ENCODE peak calls at places on chromosomes 5 and 9, in eight cellular contexts. R, N, O, T, C, Y, D and P are unnamed samples.

GRCh38 chr9:98900244-98900643 is 43.5 kb upstream of the COL15A1 start:
- DNase-seq in Y (no peak), C (no peak), O (no peak), D (no peak), N (no peak), T (no peak), R (no peak), P (no peak)

GRCh38 chr9:137505421-137506140 is 44.6 kb downstream of the PNPLA7 start:
- DNase-seq in D (no peak), T (no peak), C (no peak), N (no peak), O (no peak), Y (no peak), R (no peak), P (no peak)

GRCh38 chr9:69645488-69645887 is 26.7 kb downstream of the APBA1 start:
- DNase-seq in Y (no peak), O (no peak), R (no peak), N (peak), C (peak), D (no peak), T (no peak), P (peak)

GRCh38 chr5:98470747-98471146 is 302.7 kb upstream of the RGMB start:
- DNase-seq in D (no peak), N (no peak), C (no peak), R (no peak), T (no peak), O (no peak), Y (no peak), P (no peak)

GRCh38 chr5:124941051-124942049 is 194.9 kb upstream of the ZNF608 start:
- DNase-seq in R (no peak), C (no peak), Y (no peak), O (no peak), D (no peak), N (no peak), T (no peak), P (no peak)

GRCh38 chr5:425714-426113 is 17.3 kb upstream of the EXOC3 start:
- DNase-seq in R (peak), T (no peak), Y (no peak), O (no peak), D (no peak), N (no peak), C (no peak), P (no peak)

GRCh38 chr9:134897584-134898170 is 17.1 kb downstream of the FCN2 start:
- DNase-seq in O (no peak), D (no peak), T (no peak), N (no peak), Y (no peak), R (no peak), C (no peak), P (no peak)

GRCh38 chr5:39934830-39935229 is 510.1 kb upstream of the DAB2 start:
- DNase-seq in O (no peak), T (no peak), D (no peak), Y (no peak), R (no peak), C (no peak), N (no peak), P (no peak)

GRCh38 chr5:168612123-168612522 is 33.0 kb upstream of the PANK3 start:
- DNase-seq in Y (no peak), O (no peak), T (no peak), R (no peak), C (no peak), N (no peak), D (no peak), P (no peak)

GRCh38 chr5:40405985-40406384 is 273.7 kb upstream of the PTGER4 start:
- DNase-seq in Y (no peak), D (no peak), C (no peak), O (no peak), N (no peak), R (no peak), T (no peak), P (no peak)

GRCh38 chr9:91948423-91949292 is 1.4 kb downstream of the ROR2 start:
- DNase-seq in T (peak), Y (no peak), C (peak), D (peak), R (peak), N (peak), O (no peak), P (peak)

GRCh38 chr5:65708140-65708539 is 13.8 kb downstream of the SGTB start:
- DNase-seq in O (no peak), D (no peak), C (no peak), R (no peak), T (no peak), N (no peak), Y (no peak), P (no peak)

GRCh38 chr9:84781431-84781830 is 111.9 kb downstream of the NTRK2 start:
- DNase-seq in O (no peak), T (no peak), D (no peak), C (no peak), R (no peak), N (no peak), Y (no peak), P (no peak)

GRCh38 chr5:169577966-169578365 is 5.6 kb upstream of the SPDL1 start:
- DNase-seq in R (no peak), Y (no peak), O (no peak), T (no peak), D (no peak), C (no peak), N (no peak), P (no peak)

GRCh38 chr9:127214421-127215265 is 49.9 kb upstream of the GARNL3 start:
- DNase-seq in Y (no peak), O (peak), C (peak), N (peak), R (no peak), T (peak), D (peak), P (peak)

GRCh38 chr9:88808019-88808656 is 183.1 kb upstream of the S1PR3 start:
- DNase-seq in D (no peak), N (no peak), Y (no peak), T (no peak), R (no peak), C (no peak), O (peak), P (peak)

GRCh38 chr5:82396871-82397514 is 118.8 kb upstream of the RPS23 start:
- DNase-seq in N (peak), C (peak), R (peak), Y (peak), T (peak), D (peak), O (peak), P (peak)

GRCh38 chr9:107039546-107039945 is 176.6 kb downstream of the ZNF462 start:
- DNase-seq in N (no peak), D (no peak), T (no peak), Y (no peak), O (peak), R (no peak), C (no peak), P (no peak)

GRCh38 chr9:35923927-35924763 is 14.9 kb downstream of the SPAAR start:
- DNase-seq in T (peak), O (peak), Y (peak), N (peak), D (peak), C (no peak), R (no peak), P (no peak)

GRCh38 chr5:108521841-108522506 is 140.1 kb upstream of the FBXL17 start:
- DNase-seq in T (peak), R (no peak), N (peak), D (no peak), O (peak), C (no peak), Y (no peak), P (peak)

GRCh38 chr5:88679638-88680037 is 203.3 kb downstream of the MEF2C start:
- DNase-seq in D (no peak), T (no peak), O (no peak), N (no peak), R (no peak), C (no peak), Y (no peak), P (no peak)

GRCh38 chr5:143400541-143401252 is 2.8 kb downstream of the NR3C1 start:
- DNase-seq in T (no peak), D (no peak), N (no peak), Y (no peak), R (no peak), O (peak), C (no peak), P (no peak)

GRCh38 chr9:87601595-87601994 is 103.9 kb downstream of the DAPK1 start:
- DNase-seq in O (no peak), C (no peak), Y (no peak), T (no peak), D (no peak), N (no peak), R (no peak), P (no peak)

GRCh38 chr9:124661184-124661755 is 109.8 kb downstream of the NR6A1 start:
- DNase-seq in O (no peak), N (no peak), C (no peak), T (no peak), D (no peak), R (no peak), Y (no peak), P (no peak)

GRCh38 chr5:97839338-97840081 is 656.5 kb upstream of the RIOK2 start:
- DNase-seq in N (no peak), T (no peak), C (no peak), Y (no peak), R (no peak), O (peak), D (no peak), P (no peak)

GRCh38 chr5:122163151-122164069 is 34.1 kb downstream of the ZNF474 start:
- DNase-seq in O (peak), D (no peak), C (no peak), Y (no peak), N (no peak), T (peak), R (peak), P (no peak)

GRCh38 chr5:91955610-91956009 is 572.5 kb upstream of the ARRDC3 start:
- DNase-seq in D (no peak), C (peak), O (no peak), Y (no peak), R (peak), N (no peak), T (no peak), P (no peak)

GRCh38 chr5:91378683-91379601 is 4.2 kb downstream of the ARRDC3 start:
- DNase-seq in C (no peak), O (no peak), N (no peak), R (no peak), T (no peak), Y (no peak), D (no peak), P (no peak)

GRCh38 chr5:159052282-159053011 is 47.3 kb downstream of the EBF1 start:
- DNase-seq in D (no peak), R (no peak), N (no peak), T (no peak), O (no peak), C (no peak), Y (no peak), P (no peak)

GRCh38 chr5:151179489-151179840 is 21.9 kb upstream of the ANXA6 start:
- DNase-seq in R (no peak), Y (no peak), C (no peak), T (no peak), D (no peak), N (no peak), O (no peak), P (no peak)

GRCh38 chr5:34927785-34928184 is 1.6 kb upstream of the DNAJC21 start:
- DNase-seq in C (no peak), Y (no peak), T (no peak), O (no peak), N (no peak), D (no peak), R (no peak), P (no peak)

GRCh38 chr9:126615251-126615790 is 1.6 kb downstream of the LMX1B start:
- DNase-seq in C (peak), D (no peak), O (no peak), N (no peak), R (no peak), T (no peak), Y (peak), P (no peak)

GRCh38 chr5:103291606-103292005 is 33.0 kb downstream of the MACIR start:
- DNase-seq in Y (no peak), T (no peak), R (no peak), N (no peak), D (no peak), O (no peak), C (no peak), P (no peak)

GRCh38 chr5:1037671-1038416 is 29.2 kb downstream of the NKD2 start:
- DNase-seq in O (no peak), T (no peak), N (no peak), C (no peak), D (no peak), Y (no peak), R (peak), P (peak)

GRCh38 chr5:97534166-97534565 is 351.1 kb upstream of the RIOK2 start:
- DNase-seq in D (peak), O (peak), Y (no peak), T (peak), C (peak), N (peak), R (no peak), P (no peak)

GRCh38 chr5:43422143-43422542 is 10.0 kb upstream of the CCL28 start:
- DNase-seq in O (no peak), Y (no peak), R (no peak), C (peak), N (no peak), T (no peak), D (no peak), P (no peak)

GRCh38 chr5:80190960-80191359 is 64.9 kb downstream of the SERINC5 start:
- DNase-seq in T (no peak), C (no peak), Y (no peak), D (no peak), N (no peak), R (no peak), O (no peak), P (no peak)

DNA sequence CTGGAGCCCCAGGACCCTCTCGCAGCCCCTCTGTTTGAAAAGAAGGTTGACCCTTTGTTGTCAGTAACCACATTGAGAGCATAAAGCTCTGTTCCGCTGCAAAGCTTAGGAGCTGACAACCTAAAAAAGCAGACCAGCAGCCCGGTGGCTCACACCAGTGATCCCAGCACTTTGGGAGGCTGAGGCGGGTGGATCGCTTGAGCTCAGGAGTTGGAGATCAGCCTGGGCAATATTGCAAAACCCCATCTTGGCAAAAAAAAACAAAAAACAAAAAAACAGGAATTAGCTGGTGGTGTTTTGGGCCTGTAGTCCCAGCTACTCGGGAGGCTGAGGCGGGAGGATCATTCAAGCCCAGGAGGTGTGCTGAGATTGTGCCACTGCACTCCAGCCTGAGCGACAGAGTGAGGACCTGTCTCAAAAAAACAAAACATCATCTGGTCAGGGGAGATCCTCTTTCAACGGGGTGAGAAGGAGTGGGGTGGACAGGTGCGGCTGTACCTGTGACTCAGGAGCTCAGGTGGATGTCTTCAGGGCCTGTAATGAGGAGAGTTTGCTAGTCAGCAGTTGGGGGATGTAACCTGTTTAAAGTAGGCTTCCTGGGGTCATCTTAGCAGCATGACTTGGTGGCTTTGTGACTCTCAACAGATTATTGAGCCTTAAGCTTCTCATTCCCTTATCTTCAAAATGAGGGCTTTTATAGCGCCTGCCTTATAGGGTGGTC is 694 bp upstream of the REEP2 start:
- DNase-seq in R (no peak), D (no peak), C (no peak), T (no peak), O (no peak), N (no peak), Y (no peak), P (peak)
- H3K4me3 ChIP-seq in R (peak), D (no peak), C (peak), T (peak), O (peak), N (peak), Y (peak), P (no peak)

GRCh38 chr5:4901305-4901751 is 238.8 kb upstream of the ADAMTS16 start:
- DNase-seq in O (no peak), T (no peak), Y (no peak), N (no peak), D (no peak), R (no peak), C (no peak), P (no peak)

GRCh38 chr5:4893063-4893744 is 246.9 kb upstream of the ADAMTS16 start:
- DNase-seq in Y (no peak), T (no peak), R (no peak), C (no peak), D (no peak), N (no peak), O (no peak), P (no peak)

GRCh38 chr5:4901890-4902289 is 238.2 kb upstream of the ADAMTS16 start:
- DNase-seq in N (no peak), D (no peak), R (no peak), T (no peak), O (no peak), Y (no peak), C (no peak), P (no peak)

DNA sequence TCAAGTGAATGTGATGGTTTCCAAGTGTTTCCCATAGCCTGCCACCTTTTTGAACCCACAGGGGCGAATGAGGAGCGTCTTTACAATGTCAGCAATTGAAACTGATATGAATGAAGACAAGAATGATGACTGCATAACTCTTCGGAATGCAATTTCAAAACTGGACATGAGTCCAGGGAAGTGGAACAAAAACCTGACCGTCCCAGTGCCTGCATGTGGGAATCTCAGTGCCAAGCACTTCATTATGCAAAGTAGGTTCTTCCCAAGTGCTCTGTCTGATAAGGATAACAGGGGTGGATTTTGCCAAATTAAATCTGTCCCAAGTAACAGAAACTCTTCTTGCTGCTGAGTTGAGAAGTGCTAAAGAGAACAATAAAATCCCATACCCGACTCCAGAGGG is 243.8 kb upstream of the ADAMTS16 start:
- DNase-seq in N (no peak), C (no peak), R (no peak), T (no peak), D (no peak), Y (no peak), O (no peak), P (no peak)
- H3K4me3 ChIP-seq in N (no peak), C (no peak), R (no peak), T (no peak), D (no peak), Y (no peak), O (no peak), P (no peak)

GRCh38 chr5:23445573-23445972 is 61.8 kb upstream of the PRDM9 start:
- DNase-seq in R (no peak), D (no peak), N (no peak), C (no peak), Y (no peak), O (no peak), T (no peak), P (no peak)
- H3K4me3 ChIP-seq in R (no peak), D (no peak), N (no peak), C (no peak), Y (no peak), O (no peak), T (no peak), P (no peak)

DNA sequence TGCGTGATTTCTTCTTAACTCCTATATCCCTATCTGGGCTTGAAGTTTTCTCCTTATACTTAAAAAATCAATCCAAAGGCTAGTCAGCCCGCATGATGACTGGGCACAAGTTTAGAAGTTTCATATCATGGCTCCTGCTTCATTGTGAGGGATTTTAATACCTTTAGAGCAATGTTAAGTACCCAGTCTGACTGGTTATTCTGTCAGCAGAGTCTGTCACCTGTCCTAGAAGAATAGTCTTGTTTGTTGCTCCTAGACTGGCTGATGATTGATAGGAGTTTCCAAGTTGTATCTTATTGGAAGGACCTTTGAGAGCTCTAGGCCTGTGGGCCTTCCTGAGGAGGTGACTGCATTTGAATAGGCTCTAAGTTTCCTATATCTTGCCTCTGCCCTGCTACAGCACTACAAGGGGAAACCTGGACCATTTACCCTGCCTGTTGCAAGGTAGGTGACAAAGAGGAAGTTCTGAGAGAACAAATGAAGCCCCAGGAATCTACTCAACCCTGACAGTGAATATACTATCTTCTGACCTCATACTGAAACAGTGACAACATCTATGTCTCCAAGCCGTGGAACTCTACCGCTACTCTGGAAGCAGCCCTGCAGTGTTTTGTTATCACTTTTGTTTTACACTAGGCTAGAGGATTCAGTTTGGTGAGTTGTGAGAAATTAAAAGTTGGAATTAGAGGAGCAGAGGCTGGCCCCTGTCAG is 66.5 kb downstream of the F2RL2 start:
- DNase-seq in T (no peak), Y (no peak), D (no peak), R (no peak), O (no peak), N (no peak), C (no peak), P (no peak)
- H3K4me3 ChIP-seq in T (no peak), Y (no peak), D (no peak), R (no peak), O (no peak), N (no peak), C (no peak), P (no peak)

DNA sequence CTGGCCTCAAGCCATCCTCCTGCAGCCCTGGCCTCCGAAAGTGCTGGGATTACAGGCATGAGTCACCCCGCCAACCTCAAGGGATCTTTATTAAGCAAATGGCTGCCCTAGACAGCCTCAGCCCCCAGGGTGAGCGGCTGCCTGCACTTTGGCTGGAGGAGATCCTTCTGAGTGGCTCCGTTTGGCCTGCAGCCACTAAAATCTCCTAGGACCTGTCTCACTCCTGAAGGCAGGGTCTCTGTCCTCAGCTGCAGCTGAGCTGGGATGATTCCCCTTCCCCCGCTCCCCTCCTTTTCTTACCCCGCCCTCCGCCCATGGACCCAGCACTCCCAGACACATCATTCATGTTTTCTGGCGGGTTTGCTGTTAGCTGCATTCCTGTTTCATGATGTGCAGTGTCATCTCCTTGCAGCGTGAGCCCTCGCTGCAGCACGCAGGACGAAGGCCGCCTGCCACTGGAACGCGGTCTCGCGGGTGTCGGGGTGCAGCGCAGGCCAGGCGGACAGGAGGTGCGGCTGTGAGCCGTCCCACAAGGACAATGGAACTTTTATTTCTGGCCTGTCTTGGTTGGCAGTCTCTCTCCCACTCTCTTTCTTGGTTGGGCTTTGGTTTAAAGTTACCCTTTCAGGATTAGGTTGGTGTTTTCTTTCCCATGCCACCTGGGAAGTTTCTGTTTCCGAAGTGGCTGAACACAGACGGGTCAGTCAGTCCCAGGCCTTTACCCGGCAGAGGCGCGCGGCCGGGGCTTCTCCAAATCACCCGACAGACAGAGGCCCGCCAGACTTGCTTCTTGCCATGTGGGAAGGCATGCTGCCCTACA is 137.1 kb downstream of the FOXD1 start:
- DNase-seq in R (peak), D (no peak), C (no peak), N (no peak), O (peak), Y (no peak), T (no peak), P (no peak)
- H3K4me3 ChIP-seq in R (no peak), D (no peak), C (no peak), N (no peak), O (no peak), Y (no peak), T (no peak), P (no peak)